ENCODE peak calls at places on chromosomes 1 and 21, in six cellular contexts. Y is neuronal stem cell; D is CD4-positive, alpha-beta T cell; A is ascending aorta; W is A549; J is colonic mucosa. L is an unnamed sample.

GRCh38 chr1:226945106-226945857 is 5.2 kb downstream of the COQ8A start:
- DNase-seq in Y (no peak), D (no peak), A (peak), W (no peak), J (peak), L (peak)

GRCh38 chr1:111725192-111725591 is 14.0 kb downstream of the INKA2 start:
- DNase-seq in Y (peak), D (no peak), A (no peak), W (no peak), J (no peak), L (no peak)

GRCh38 chr1:244224487-244225430 is 173.7 kb downstream of the ZBTB18 start:
- DNase-seq in Y (no peak), D (no peak), A (peak), W (no peak), J (no peak), L (no peak)

GRCh38 chr1:222095606-222096475 is 354.0 kb upstream of the DUSP10 start:
- DNase-seq in Y (peak), D (peak), A (no peak), W (peak), J (peak), L (peak)

GRCh38 chr1:71834570-71835441 is 447.5 kb downstream of the NEGR1 start:
- DNase-seq in Y (no peak), D (no peak), A (no peak), W (no peak), J (peak), L (peak)

GRCh38 chr21:31611445-31611844 is 48.0 kb upstream of the SOD1 start:
- DNase-seq in Y (no peak), D (no peak), A (no peak), W (no peak), J (no peak), L (no peak)

GRCh38 chr1:6302568-6302967 is 41.7 kb upstream of the GPR153 start:
- DNase-seq in Y (no peak), D (no peak), A (no peak), W (no peak), J (no peak), L (no peak)

GRCh38 chr1:178912597-178912996 is 41.7 kb upstream of the ANGPTL1 start:
- DNase-seq in Y (no peak), D (no peak), A (no peak), W (no peak), J (no peak), L (no peak)

GRCh38 chr1:58971629-58972140 is 187.8 kb upstream of the JUN start:
- DNase-seq in Y (no peak), D (no peak), A (no peak), W (no peak), J (no peak), L (peak)

GRCh38 chr1:15765495-15766194 is 7.0 kb downstream of the FBLIM1 start:
- DNase-seq in Y (no peak), D (no peak), A (peak), W (no peak), J (no peak), L (no peak)

GRCh38 chr1:247102381-247102780 is 1.8 kb downstream of the ZNF669 start:
- DNase-seq in Y (no peak), D (no peak), A (no peak), W (no peak), J (no peak), L (no peak)

GRCh38 chr1:51948491-51948915 is 42.0 kb downstream of the RAB3B start:
- DNase-seq in Y (no peak), D (no peak), A (no peak), W (no peak), J (no peak), L (no peak)

GRCh38 chr1:153553691-153554608 is 4.9 kb upstream of the S100A3 start:
- DNase-seq in Y (no peak), D (no peak), A (no peak), W (no peak), J (no peak), L (no peak)

GRCh38 chr1:89274431-89274857 is 1.8 kb upstream of the GBP5 start:
- DNase-seq in Y (no peak), D (no peak), A (no peak), W (no peak), J (no peak), L (no peak)

GRCh38 chr1:119968068-119968492 is 71.8 kb upstream of the ADAM30 start:
- DNase-seq in Y (peak), D (peak), A (peak), W (peak), J (peak), L (peak)

DNA sequence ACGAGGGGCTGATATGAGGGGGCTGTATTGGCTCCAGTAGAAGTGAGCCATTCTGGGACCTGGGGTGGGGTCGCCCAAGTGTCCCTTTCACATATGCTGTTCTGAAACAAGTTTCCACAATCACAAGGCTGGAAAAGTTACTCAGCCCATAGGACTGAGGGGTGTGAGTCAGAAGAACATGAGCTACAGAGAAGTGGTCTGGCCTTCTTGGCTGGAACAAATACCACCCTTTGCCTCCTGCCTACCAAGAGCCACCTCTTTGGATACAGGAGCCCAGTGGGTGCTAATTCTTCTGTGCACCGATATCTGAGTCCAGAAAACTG is 42.4 kb downstream of the MEF2D start:
- DNase-seq in Y (no peak), D (no peak), A (no peak), W (no peak), J (no peak), L (no peak)
- H3K27ac ChIP-seq in Y (no peak), D (peak), A (peak), W (peak), J (peak), L (peak)

GRCh38 chr1:35080171-35080854 is 1.1 kb downstream of the ZMYM1 start:
- DNase-seq in Y (no peak), D (no peak), A (no peak), W (no peak), J (no peak), L (no peak)

GRCh38 chr1:35085421-35085820 is 6.2 kb downstream of the ZMYM1 start:
- DNase-seq in Y (no peak), D (no peak), A (no peak), W (no peak), J (no peak), L (no peak)
- H3K27ac ChIP-seq in Y (no peak), D (no peak), A (no peak), W (no peak), J (no peak), L (no peak)

GRCh38 chr21:38985423-38986378 is 180.0 kb downstream of the ETS2 start:
- DNase-seq in Y (no peak), D (no peak), A (peak), W (no peak), J (peak), L (no peak)

GRCh38 chr21:38988211-38989096 is 182.7 kb downstream of the ETS2 start:
- DNase-seq in Y (no peak), D (no peak), A (no peak), W (no peak), J (no peak), L (no peak)

GRCh38 chr21:38987551-38988210 is 182.0 kb downstream of the ETS2 start:
- DNase-seq in Y (no peak), D (no peak), A (no peak), W (no peak), J (no peak), L (no peak)

GRCh38 chr21:38984982-38985422 is 179.3 kb downstream of the ETS2 start:
- DNase-seq in Y (no peak), D (no peak), A (no peak), W (no peak), J (no peak), L (no peak)

DNA sequence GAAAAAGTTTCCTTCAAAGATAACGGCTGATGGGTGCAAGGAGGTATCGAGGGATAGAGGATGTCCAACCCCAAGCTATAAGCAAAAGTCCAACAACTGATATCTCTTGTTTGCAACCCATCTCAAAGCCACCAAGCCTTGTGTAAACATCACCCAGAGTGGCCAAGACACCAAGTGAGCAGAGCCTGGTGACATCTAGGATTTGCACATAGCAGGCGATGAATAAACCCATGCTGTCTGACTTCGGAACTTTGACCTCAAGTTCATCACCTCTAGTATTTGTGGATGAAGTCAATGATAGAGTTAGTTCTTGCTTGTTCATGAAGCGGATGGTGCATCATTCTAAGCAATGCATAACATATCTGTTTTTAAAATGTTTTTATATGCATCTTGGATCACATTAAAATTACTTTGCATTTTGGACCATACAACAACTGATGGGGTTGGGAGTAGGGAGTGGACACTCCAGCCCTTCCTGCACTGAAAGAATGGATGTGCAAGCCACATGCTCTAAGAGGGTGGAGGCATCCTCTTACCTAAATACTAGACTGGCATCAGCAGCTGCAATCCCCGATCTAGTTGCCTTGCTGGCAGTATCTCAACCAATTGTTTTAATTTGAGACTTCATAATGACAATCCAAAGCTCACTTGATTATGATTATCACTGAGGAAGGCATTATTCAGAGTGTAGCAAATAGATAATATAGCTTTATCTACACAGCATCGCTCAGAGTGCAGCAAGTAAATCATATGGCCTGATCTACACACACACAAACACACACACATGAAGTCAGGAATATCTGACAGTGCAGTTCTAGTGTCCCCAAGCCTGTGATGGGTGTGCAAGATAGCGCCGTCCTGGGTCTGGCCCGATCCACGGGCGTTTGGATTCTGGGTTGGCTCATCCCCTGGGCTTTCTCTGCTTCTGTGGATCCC is 181.0 kb downstream of the ETS2 start:
- DNase-seq in Y (no peak), D (no peak), A (no peak), W (no peak), J (no peak), L (no peak)
- H3K27ac ChIP-seq in Y (no peak), D (no peak), A (peak), W (no peak), J (no peak), L (peak)

GRCh38 chr1:115632251-115633026 is 9.3 kb upstream of the VANGL1 start:
- DNase-seq in Y (no peak), D (no peak), A (no peak), W (no peak), J (no peak), L (no peak)
- H3K27ac ChIP-seq in Y (no peak), D (no peak), A (no peak), W (no peak), J (no peak), L (no peak)

GRCh38 chr1:18890704-18891103 is 11.7 kb downstream of the ALDH4A1 start:
- DNase-seq in Y (no peak), D (no peak), A (peak), W (no peak), J (no peak), L (no peak)
- H3K27ac ChIP-seq in Y (no peak), D (no peak), A (peak), W (no peak), J (no peak), L (no peak)

GRCh38 chr1:93908394-93909145 is 660 bp downstream of the GCLM start:
- DNase-seq in Y (peak), D (peak), A (peak), W (peak), J (peak), L (peak)
- H3K27ac ChIP-seq in Y (no peak), D (peak), A (peak), W (peak), J (peak), L (peak)

DNA sequence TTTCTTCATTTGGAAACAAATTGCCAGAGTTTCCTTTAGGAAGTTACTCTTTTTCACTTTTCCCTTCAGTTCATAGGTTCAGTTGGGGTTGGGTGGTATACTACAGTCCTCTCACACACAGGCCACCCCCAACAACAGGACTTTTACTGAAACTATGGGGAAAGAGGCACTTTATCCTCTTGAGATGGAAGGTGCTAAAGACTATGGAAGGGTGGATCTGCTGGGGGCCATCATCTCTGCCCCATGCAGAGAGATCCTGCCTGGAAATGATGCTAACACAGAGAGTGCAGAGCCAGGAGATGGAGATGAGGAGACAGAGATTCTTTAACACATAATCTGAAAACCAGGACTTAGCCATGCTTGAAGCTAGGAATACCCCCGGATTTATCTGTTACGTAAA is 24.3 kb downstream of the ILDR2 start:
- DNase-seq in Y (no peak), D (no peak), A (no peak), W (no peak), J (no peak), L (no peak)
- H3K27ac ChIP-seq in Y (peak), D (no peak), A (no peak), W (no peak), J (no peak), L (no peak)

DNA sequence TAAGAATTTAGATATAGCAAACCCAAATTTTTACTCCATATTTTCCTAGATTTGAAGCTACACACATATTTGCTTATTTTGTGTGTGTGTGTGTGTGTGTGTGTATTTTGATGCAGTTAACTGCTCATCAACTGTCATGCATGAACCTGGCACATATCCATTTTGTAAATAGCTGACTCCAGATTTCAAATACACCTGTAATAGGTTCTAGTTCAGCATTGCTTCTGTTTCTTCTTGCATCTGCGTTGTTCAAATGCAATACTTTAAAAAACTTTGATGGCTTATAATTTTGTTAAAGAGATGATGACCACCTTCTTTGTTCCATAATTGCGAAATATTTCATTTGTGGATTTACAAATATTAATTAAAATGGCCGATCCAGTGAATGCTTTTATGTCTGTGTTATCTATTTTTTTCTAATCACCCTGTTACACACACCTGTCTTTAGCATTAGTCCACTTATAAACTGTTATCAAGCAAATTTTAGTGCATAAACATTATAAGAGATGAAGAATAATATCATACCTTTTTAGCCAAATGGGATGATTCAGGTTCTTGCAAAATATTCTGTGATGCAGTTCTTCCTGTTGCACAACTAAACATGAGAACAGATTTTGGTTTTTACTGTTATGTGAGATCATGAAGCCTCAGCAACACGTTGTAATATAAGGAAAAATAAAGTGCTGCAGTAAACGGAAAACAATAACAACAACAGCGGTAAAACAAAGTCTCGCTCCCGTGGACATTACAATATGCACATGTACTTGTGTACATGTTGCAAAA is 12.7 kb upstream of the S100A11 start:
- DNase-seq in Y (no peak), D (no peak), A (no peak), W (no peak), J (no peak), L (no peak)
- H3K27ac ChIP-seq in Y (no peak), D (no peak), A (peak), W (peak), J (peak), L (no peak)